ENCODE peak calls at places on chromosomes 3 and 15, in four cellular contexts. One of them, this sample, is unnamed.

GRCh38 chr15:38144921-38145320 is 107.7 kb upstream of the SPRED1 start:
- DNase-seq in HepG2: no peak
- DNase-seq in K562: no peak
- DNase-seq in WTC11: no peak
- DNase-seq in this sample: no peak

GRCh38 chr15:68503791-68504720 is 72.1 kb upstream of the ITGA11 start:
- DNase-seq in WTC11: no peak
- DNase-seq in HepG2: no peak
- DNase-seq in K562: no peak
- DNase-seq in this sample: no peak

GRCh38 chr3:160005004-160005403 is 16.4 kb downstream of the IL12A start:
- DNase-seq in K562: no peak
- DNase-seq in HepG2: no peak
- DNase-seq in WTC11: no peak
- DNase-seq in this sample: no peak

GRCh38 chr3:11581237-11582122 is 62.2 kb downstream of the VGLL4 start:
- DNase-seq in WTC11: no peak
- DNase-seq in HepG2: no peak
- DNase-seq in K562: no peak
- DNase-seq in this sample: no peak

GRCh38 chr3:194303749-194304148 is 47.4 kb downstream of the CPN2 start:
- DNase-seq in WTC11: no peak
- DNase-seq in K562: no peak
- DNase-seq in HepG2: no peak
- DNase-seq in this sample: no peak

GRCh38 chr15:78732634-78733033 is 78.6 kb downstream of the ADAMTS7 start:
- DNase-seq in HepG2: no peak
- DNase-seq in K562: no peak
- DNase-seq in WTC11: no peak
- DNase-seq in this sample: no peak

GRCh38 chr3:141055536-141056445 is 4.6 kb downstream of the SPSB4 start:
- DNase-seq in K562: no peak
- DNase-seq in WTC11: no peak
- DNase-seq in HepG2: no peak
- DNase-seq in this sample: no peak

GRCh38 chr3:191417457-191417729 is 43.6 kb upstream of the PYDC2 start:
- DNase-seq in WTC11: no peak
- DNase-seq in HepG2: no peak
- DNase-seq in K562: no peak
- DNase-seq in this sample: no peak

GRCh38 chr3:123801474-123801873 is 82.7 kb downstream of the MYLK start:
- DNase-seq in WTC11: no peak
- DNase-seq in K562: no peak
- DNase-seq in HepG2: no peak
- DNase-seq in this sample: no peak

GRCh38 chr3:123798540-123798939 is 85.6 kb downstream of the MYLK start:
- DNase-seq in K562: no peak
- DNase-seq in WTC11: no peak
- DNase-seq in HepG2: no peak
- DNase-seq in this sample: no peak

GRCh38 chr3:123802007-123802630 is 82.0 kb downstream of the MYLK start:
- DNase-seq in HepG2: no peak
- DNase-seq in K562: no peak
- DNase-seq in WTC11: no peak
- DNase-seq in this sample: no peak

GRCh38 chr3:123800352-123800682 is 83.8 kb downstream of the MYLK start:
- DNase-seq in HepG2: no peak
- DNase-seq in K562: no peak
- DNase-seq in WTC11: no peak
- DNase-seq in this sample: no peak

DNA sequence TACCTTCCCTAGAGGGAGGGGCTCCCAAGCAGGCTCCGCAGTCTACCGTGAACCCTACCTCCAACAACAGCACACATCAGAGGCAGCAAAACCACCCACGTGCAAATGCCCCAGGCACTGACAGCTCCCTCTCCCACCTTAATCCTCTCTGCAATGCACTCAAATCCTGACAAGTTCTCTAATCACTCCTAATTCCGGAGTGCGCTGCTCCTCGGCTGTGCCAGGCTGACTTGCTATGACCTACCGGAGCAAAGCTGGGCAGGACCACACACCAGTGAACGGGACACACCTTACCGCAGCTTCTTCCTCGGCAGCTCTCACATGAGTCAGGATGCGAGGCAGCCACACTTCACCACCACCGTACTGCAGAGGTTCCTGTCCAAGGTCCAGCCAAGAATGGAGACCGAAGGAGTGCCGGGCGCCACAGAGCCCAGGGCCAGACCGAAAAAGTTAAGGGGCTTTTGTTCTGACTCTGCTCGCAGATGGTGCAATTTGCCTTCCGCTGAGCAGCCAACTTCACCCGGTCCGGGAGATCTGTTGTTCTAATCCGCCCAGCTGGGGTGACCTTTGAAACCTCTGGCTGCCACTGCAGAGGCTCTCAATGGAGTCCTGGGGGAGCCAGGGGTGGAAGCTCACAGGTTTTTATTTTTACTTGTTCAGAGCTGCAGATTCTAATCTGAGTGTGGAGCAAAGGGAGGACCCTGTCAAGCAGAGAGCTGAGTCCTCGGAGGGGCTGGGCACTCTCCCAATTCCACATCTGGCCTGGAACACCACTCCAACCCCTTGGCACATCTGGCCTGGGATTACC is 84.4 kb downstream of the MYLK start:
- DNase-seq in HepG2: peak
- DNase-seq in K562: no peak
- DNase-seq in WTC11: no peak
- DNase-seq in this sample: no peak
- TF ChIP-seq ETV6 in HepG2: no peak
- TF ChIP-seq ETV6 in K562: no peak
- TF ChIP-seq ETV6 in WTC11: no peak
- TF ChIP-seq ETV6 in this sample: no peak

DNA sequence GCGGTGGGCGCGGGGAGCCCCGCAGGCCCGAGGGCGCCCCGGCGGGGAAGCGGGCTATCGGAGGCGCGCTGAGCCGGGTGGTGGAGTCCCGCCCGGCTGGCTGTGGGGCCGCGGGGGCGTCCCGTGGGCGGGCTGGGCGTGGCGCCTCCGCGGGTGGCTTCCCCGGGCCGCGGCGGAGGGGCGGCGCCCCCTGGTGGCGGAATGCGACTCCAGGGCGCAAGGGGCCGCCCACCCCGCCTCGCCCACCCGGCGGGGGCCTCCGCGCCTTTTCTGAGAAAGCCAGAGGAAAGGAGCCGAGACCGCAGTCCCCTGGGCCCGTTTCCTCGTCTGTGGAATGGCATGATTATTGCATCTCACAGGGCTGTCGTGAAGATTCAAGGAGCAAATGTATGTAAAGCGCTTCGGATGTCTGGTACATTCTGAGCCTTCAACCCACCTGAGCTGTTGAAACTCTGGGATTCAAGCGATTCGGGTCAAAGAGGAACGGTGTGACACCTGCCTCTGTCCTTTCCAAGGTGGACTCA is 31.9 kb upstream of the RAB6B start:
- DNase-seq in WTC11: peak
- DNase-seq in HepG2: no peak
- DNase-seq in K562: peak
- DNase-seq in this sample: no peak
- TF ChIP-seq ETV6 in WTC11: no peak
- TF ChIP-seq ETV6 in HepG2: no peak
- TF ChIP-seq ETV6 in K562: no peak
- TF ChIP-seq ETV6 in this sample: no peak

GRCh38 chr3:56200251-56200650 is 268.0 kb downstream of the ERC2 start:
- DNase-seq in HepG2: no peak
- DNase-seq in WTC11: no peak
- DNase-seq in K562: no peak
- DNase-seq in this sample: no peak

GRCh38 chr3:56197259-56197965 is 270.9 kb downstream of the ERC2 start:
- DNase-seq in HepG2: no peak
- DNase-seq in WTC11: no peak
- DNase-seq in K562: no peak
- DNase-seq in this sample: no peak

GRCh38 chr3:56193531-56193930 is 274.7 kb downstream of the ERC2 start:
- DNase-seq in HepG2: no peak
- DNase-seq in WTC11: no peak
- DNase-seq in K562: no peak
- DNase-seq in this sample: no peak

GRCh38 chr3:56196700-56197099 is 271.6 kb downstream of the ERC2 start:
- DNase-seq in HepG2: no peak
- DNase-seq in WTC11: no peak
- DNase-seq in K562: no peak
- DNase-seq in this sample: no peak

GRCh38 chr3:56197991-56198390 is 270.3 kb downstream of the ERC2 start:
- DNase-seq in K562: no peak
- DNase-seq in WTC11: no peak
- DNase-seq in HepG2: no peak
- DNase-seq in this sample: no peak
- TF ChIP-seq ETV6 in K562: no peak
- TF ChIP-seq ETV6 in WTC11: no peak
- TF ChIP-seq ETV6 in HepG2: no peak
- TF ChIP-seq ETV6 in this sample: no peak

GRCh38 chr3:120473896-120474675 is 23.3 kb upstream of the FSTL1 start:
- DNase-seq in K562: no peak
- DNase-seq in WTC11: no peak
- DNase-seq in HepG2: no peak
- DNase-seq in this sample: no peak
- TF ChIP-seq ETV6 in K562: no peak
- TF ChIP-seq ETV6 in WTC11: no peak
- TF ChIP-seq ETV6 in HepG2: no peak
- TF ChIP-seq ETV6 in this sample: no peak

DNA sequence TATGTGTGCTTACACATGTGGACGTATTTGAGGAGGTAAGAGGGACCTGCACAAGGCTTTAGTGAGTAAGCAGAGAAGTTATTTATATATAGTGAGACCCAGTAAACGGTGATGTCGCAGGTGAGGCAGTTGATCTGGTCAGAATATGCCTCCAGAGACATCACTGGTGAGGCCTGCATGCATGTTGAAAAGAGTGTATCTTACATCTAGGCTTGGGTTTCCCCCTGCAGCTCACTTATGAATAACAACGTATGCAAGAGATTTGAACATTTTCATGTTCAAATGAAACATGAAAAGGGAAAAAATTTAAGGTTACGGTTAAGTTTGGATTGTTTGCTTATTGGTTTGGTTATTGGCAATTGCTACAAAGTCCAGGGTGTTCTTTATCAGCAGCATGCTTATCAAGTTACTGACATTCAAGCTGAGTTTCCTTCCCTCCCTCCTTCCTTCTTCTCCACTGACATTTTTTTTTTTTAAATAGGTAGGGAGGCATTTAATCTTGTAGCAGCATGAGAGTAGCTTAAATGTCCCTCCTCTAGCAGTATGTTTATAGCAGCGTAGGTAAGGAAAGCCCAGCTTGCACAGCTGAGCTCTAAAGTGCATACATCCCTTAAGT is 123.2 kb downstream of the IGF1R start:
- DNase-seq in HepG2: no peak
- DNase-seq in WTC11: no peak
- DNase-seq in K562: no peak
- DNase-seq in this sample: no peak
- TF ChIP-seq ETV6 in HepG2: no peak
- TF ChIP-seq ETV6 in WTC11: no peak
- TF ChIP-seq ETV6 in K562: no peak
- TF ChIP-seq ETV6 in this sample: no peak

GRCh38 chr3:56754753-56755365 is 46.9 kb downstream of the ARHGEF3 start:
- DNase-seq in K562: no peak
- DNase-seq in WTC11: no peak
- DNase-seq in HepG2: no peak
- DNase-seq in this sample: peak
- TF ChIP-seq ETV6 in K562: no peak
- TF ChIP-seq ETV6 in WTC11: no peak
- TF ChIP-seq ETV6 in HepG2: no peak
- TF ChIP-seq ETV6 in this sample: no peak

GRCh38 chr3:187017511-187018230 is 87.3 kb downstream of the ST6GAL1 start:
- DNase-seq in WTC11: no peak
- DNase-seq in K562: no peak
- DNase-seq in HepG2: no peak
- DNase-seq in this sample: no peak
- TF ChIP-seq ETV6 in WTC11: no peak
- TF ChIP-seq ETV6 in K562: no peak
- TF ChIP-seq ETV6 in HepG2: no peak
- TF ChIP-seq ETV6 in this sample: no peak

DNA sequence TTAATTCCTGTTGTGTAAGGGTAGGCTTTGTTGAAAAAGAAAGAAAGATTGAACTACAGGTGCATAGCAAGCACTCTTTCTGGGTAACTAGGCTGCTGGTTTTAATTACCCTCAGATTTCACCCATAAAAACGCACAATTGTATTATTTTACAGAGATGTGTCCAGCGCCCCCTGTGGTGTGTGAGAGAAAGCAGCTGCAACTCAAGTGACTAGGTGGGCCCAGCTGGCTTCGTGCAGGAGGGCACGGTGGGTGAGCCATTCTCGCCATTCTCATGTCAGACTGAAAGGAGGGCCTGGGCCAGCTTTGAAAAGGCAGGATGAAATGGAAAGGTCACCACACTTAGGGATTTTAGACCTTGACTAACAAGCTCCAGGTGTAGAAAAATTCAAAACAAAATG is 122.6 kb downstream of the LRIG1 start:
- DNase-seq in HepG2: no peak
- DNase-seq in WTC11: peak
- DNase-seq in K562: peak
- DNase-seq in this sample: no peak
- TF ChIP-seq ETV6 in HepG2: no peak
- TF ChIP-seq ETV6 in WTC11: no peak
- TF ChIP-seq ETV6 in K562: no peak
- TF ChIP-seq ETV6 in this sample: no peak

DNA sequence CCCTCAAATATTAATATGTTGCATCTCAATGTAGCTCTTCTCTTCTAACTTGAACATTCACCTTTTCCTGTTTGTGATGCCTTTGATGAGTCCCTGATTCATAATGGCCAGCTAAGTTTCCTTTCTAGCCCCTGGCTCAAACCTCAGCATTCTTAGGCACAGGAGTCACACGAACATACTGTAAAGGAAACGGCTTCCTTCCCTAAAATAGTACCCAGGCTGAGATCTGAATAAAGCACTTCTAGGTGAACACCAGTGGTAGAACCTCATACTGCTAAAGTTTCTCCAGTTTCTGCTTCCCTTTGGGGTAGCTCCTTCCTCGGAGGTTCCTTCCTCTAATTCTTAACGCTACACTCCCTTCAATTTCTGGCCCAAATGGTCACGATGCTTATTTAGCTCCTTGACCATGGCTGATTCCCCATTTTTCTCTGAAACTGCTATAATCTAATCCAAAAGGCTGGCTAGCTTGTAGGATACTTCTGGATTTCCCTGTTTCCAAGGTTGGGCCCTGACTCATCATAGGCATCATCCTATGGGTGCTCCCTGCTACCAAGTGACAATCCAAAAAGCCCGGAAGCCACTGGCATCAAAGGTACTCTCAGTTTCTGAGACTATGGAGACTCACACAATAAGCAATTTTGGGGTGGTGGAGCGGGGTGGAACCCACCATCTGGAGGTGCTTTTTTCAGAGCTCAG is 2.4 kb downstream of the ANAPC13 start:
- DNase-seq in WTC11: no peak
- DNase-seq in K562: no peak
- DNase-seq in HepG2: no peak
- DNase-seq in this sample: no peak
- TF ChIP-seq ETV6 in WTC11: no peak
- TF ChIP-seq ETV6 in K562: no peak
- TF ChIP-seq ETV6 in HepG2: no peak
- TF ChIP-seq ETV6 in this sample: no peak

GRCh38 chr3:22835041-22835440 is 368.1 kb upstream of the UBE2E2 start:
- DNase-seq in HepG2: no peak
- DNase-seq in WTC11: no peak
- DNase-seq in K562: no peak
- DNase-seq in this sample: no peak
- TF ChIP-seq ETV6 in HepG2: no peak
- TF ChIP-seq ETV6 in WTC11: no peak
- TF ChIP-seq ETV6 in K562: no peak
- TF ChIP-seq ETV6 in this sample: no peak

This sample was measured in GM12878.